ENCODE peak calls at places on chromosomes 5 and 9, in ten cellular contexts. J is cardiac muscle cell; R is IMR-90; G is AG10803; M is skeletal muscle cell; Y is Peyer's patch; N is SJSA1; E is transverse colon; Z is CD8-positive, alpha-beta memory T cell; S is lung. V is an unnamed sample.

GRCh38 chr5:139663207-139663606 is 15.1 kb downstream of the CXXC5 start:
- DNase-seq in J (no peak), Y (no peak), N (no peak), S (no peak), E (no peak), Z (no peak), R (no peak), M (no peak), G (no peak), V (no peak)

GRCh38 chr9:74369844-74370243 is 127.3 kb upstream of the RORB start:
- DNase-seq in J (no peak), R (no peak), M (no peak), N (no peak), E (no peak), S (no peak), G (no peak), Z (no peak), Y (no peak), V (no peak)

GRCh38 chr5:5270161-5270560 is 130.0 kb downstream of the ADAMTS16 start:
- DNase-seq in Z (no peak), Y (no peak), J (no peak), M (no peak), R (no peak), E (no peak), G (no peak), S (no peak), N (no peak), V (no peak)

GRCh38 chr9:84919498-84919897 is 250.0 kb downstream of the NTRK2 start:
- DNase-seq in J (no peak), Z (no peak), G (no peak), E (no peak), R (no peak), N (no peak), Y (no peak), S (no peak), M (no peak), V (no peak)

GRCh38 chr9:18386091-18386490 is 87.9 kb upstream of the ADAMTSL1 start:
- DNase-seq in N (no peak), Z (no peak), S (no peak), Y (no peak), R (no peak), J (no peak), M (no peak), G (peak), E (no peak), V (no peak)

GRCh38 chr5:87081511-87082372 is 185.9 kb upstream of the RASA1 start:
- DNase-seq in J (no peak), G (no peak), M (no peak), S (peak), Y (no peak), N (no peak), R (no peak), Z (peak), E (peak), V (no peak)

GRCh38 chr9:124852829-124853531 is at the start of gene WDR38:
- DNase-seq in Z (peak), R (peak), G (peak), Y (peak), E (peak), M (no peak), S (peak), N (peak), J (peak), V (peak)

GRCh38 chr9:19049872-19050636 is 827 bp downstream of the RRAGA start:
- DNase-seq in Z (peak), N (no peak), R (peak), E (peak), G (peak), Y (no peak), M (no peak), J (peak), S (no peak), V (peak)

GRCh38 chr9:99824378-99825157 is 2.9 kb downstream of the NR4A3 start:
- DNase-seq in G (peak), N (peak), Y (peak), J (peak), Z (peak), M (no peak), E (peak), R (no peak), S (peak), V (peak)

GRCh38 chr9:69583641-69584234 is 88.4 kb downstream of the APBA1 start:
- DNase-seq in G (no peak), S (no peak), J (no peak), N (no peak), Y (no peak), R (no peak), Z (no peak), M (no peak), E (no peak), V (no peak)

GRCh38 chr5:139848508-139849100 is 53.0 kb downstream of the PSD2 start:
- DNase-seq in Y (peak), J (no peak), Z (no peak), R (no peak), N (no peak), E (no peak), G (no peak), M (no peak), S (no peak), V (no peak)

GRCh38 chr9:121075251-121076036 is 689 bp downstream of the CNTRL start:
- DNase-seq in M (no peak), E (no peak), Y (no peak), R (peak), J (peak), S (no peak), N (no peak), Z (peak), G (peak), V (peak)

GRCh38 chr9:115591584-115591984 is 473.6 kb upstream of the TNC start:
- DNase-seq in R (peak), Z (no peak), G (peak), J (peak), M (peak), S (peak), N (peak), E (peak), Y (no peak), V (peak)

GRCh38 chr9:114117614-114117995 is 18.5 kb upstream of the KIF12 start:
- DNase-seq in M (no peak), Z (no peak), S (no peak), R (no peak), N (no peak), J (no peak), Y (no peak), E (no peak), G (no peak), V (no peak)

GRCh38 chr5:176653401-176653800 is 6.1 kb downstream of the TSPAN17 start:
- DNase-seq in E (no peak), J (no peak), M (no peak), Z (peak), G (no peak), S (no peak), R (peak), Y (no peak), N (no peak), V (no peak)

GRCh38 chr5:139974661-139975060 is 68.4 kb downstream of the NRG2 start:
- DNase-seq in J (peak), N (no peak), M (no peak), Z (no peak), S (no peak), Y (no peak), R (no peak), E (no peak), G (no peak), V (peak)

GRCh38 chr5:149172261-149172660 is 31.0 kb downstream of the ABLIM3 start:
- DNase-seq in J (no peak), Y (no peak), M (peak), G (peak), E (no peak), R (peak), Z (no peak), N (peak), S (no peak), V (peak)

GRCh38 chr5:173312821-173313220 is 15.4 kb downstream of the STC2 start:
- DNase-seq in S (no peak), E (no peak), Y (no peak), R (no peak), G (no peak), N (no peak), J (no peak), M (no peak), Z (no peak), V (no peak)

GRCh38 chr5:6750951-6751685 is 37.9 kb downstream of the TENT4A start:
- DNase-seq in S (no peak), Z (no peak), Y (peak), J (no peak), G (no peak), M (no peak), E (no peak), N (no peak), R (no peak), V (no peak)

GRCh38 chr9:115276621-115277020 is 158.7 kb upstream of the TNC start:
- DNase-seq in Z (no peak), M (no peak), S (no peak), J (no peak), E (no peak), G (peak), R (peak), N (peak), Y (no peak), V (peak)

GRCh38 chr9:38017149-38017884 is 51.7 kb downstream of the SHB start:
- DNase-seq in M (no peak), Z (no peak), G (peak), J (peak), Y (no peak), S (peak), E (no peak), N (peak), R (peak), V (peak)

GRCh38 chr5:61811052-61811451 is 479.0 kb downstream of the ZSWIM6 start:
- DNase-seq in N (no peak), R (no peak), J (no peak), S (no peak), Y (no peak), Z (no peak), G (peak), M (no peak), E (no peak), V (no peak)

GRCh38 chr5:133610489-133611356 is 1.6 kb downstream of the FSTL4 start:
- DNase-seq in M (no peak), S (peak), Y (peak), E (peak), G (peak), J (peak), N (peak), Z (no peak), R (no peak), V (peak)

GRCh38 chr5:42005561-42006153 is 80.6 kb downstream of the FBXO4 start:
- DNase-seq in S (no peak), Z (peak), N (no peak), R (peak), J (peak), Y (no peak), G (peak), E (no peak), M (no peak), V (peak)

GRCh38 chr5:109700516-109701174 is 10.9 kb downstream of the MAN2A1 start:
- DNase-seq in N (no peak), Y (no peak), M (no peak), G (no peak), Z (no peak), E (no peak), S (no peak), J (no peak), R (no peak), V (no peak)

GRCh38 chr5:122195784-122196394 is 66.5 kb downstream of the ZNF474 start:
- DNase-seq in E (no peak), Z (no peak), J (peak), S (no peak), G (peak), M (no peak), Y (no peak), N (no peak), R (peak), V (peak)

GRCh38 chr9:78144663-78145377 is 91.1 kb upstream of the CEP78 start:
- DNase-seq in G (no peak), S (no peak), N (no peak), E (no peak), Z (no peak), R (no peak), J (no peak), M (no peak), Y (no peak), V (no peak)

GRCh38 chr9:88916875-88917274 is 74.4 kb upstream of the S1PR3 start:
- DNase-seq in S (no peak), M (no peak), N (no peak), Y (no peak), E (no peak), Z (no peak), J (no peak), G (no peak), R (no peak), V (no peak)

GRCh38 chr9:129778469-129778868 is 24.5 kb upstream of the TOR1B start:
- DNase-seq in M (no peak), N (no peak), E (no peak), R (no peak), Y (no peak), J (no peak), Z (no peak), G (no peak), S (no peak), V (no peak)

DNA sequence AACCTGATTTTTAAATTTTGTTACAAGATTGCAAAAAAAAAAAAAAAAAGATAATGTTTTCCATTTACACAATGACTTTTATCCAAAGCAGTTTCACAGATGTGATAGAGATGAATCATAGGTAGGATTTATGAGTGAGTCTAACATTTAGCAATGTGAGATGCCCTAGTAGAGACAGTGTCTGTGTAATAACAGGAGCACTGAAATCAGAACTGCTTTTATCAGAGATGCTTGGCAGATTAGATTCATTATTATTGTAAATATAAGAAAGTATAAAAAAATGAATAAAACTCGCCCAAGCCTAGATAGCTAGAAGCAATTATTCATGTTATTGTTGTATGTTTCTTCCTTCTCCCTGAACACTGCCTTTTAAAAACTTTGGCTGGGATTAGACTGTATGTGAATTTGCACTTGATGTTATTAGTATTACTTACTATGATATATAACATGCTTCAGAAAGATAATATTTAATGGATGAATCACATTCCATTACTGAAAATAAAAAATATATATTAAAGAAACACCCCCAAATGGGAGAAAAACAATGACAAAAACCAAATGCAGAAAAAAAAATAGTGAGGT is 567.3 kb upstream of the KLF4 start:
- DNase-seq in Z (no peak), R (peak), M (peak), J (no peak), E (no peak), S (no peak), G (peak), Y (no peak), N (no peak), V (peak)
- H3K4me3 ChIP-seq in Z (no peak), R (no peak), M (no peak), J (no peak), E (no peak), S (no peak), G (no peak), Y (no peak), N (no peak), V (no peak)

GRCh38 chr5:163104496-163104895 is 332.9 kb upstream of the CCNG1 start:
- DNase-seq in G (no peak), Y (no peak), J (no peak), N (no peak), R (no peak), S (no peak), Z (no peak), M (no peak), E (no peak), V (no peak)

GRCh38 chr5:163108351-163108750 is 329.0 kb upstream of the CCNG1 start:
- DNase-seq in N (no peak), R (no peak), J (no peak), E (no peak), Y (no peak), S (no peak), M (no peak), G (no peak), Z (no peak), V (no peak)

GRCh38 chr5:163105456-163105855 is 331.9 kb upstream of the CCNG1 start:
- DNase-seq in M (no peak), J (no peak), Y (no peak), R (no peak), N (no peak), E (no peak), G (no peak), S (no peak), Z (no peak), V (no peak)

GRCh38 chr5:163106098-163106497 is 331.3 kb upstream of the CCNG1 start:
- DNase-seq in E (no peak), M (no peak), Z (no peak), R (no peak), S (no peak), Y (no peak), N (no peak), J (no peak), G (no peak), V (no peak)
- H3K4me3 ChIP-seq in E (no peak), M (no peak), Z (no peak), R (no peak), S (no peak), Y (no peak), N (no peak), J (no peak), G (no peak), V (no peak)

DNA sequence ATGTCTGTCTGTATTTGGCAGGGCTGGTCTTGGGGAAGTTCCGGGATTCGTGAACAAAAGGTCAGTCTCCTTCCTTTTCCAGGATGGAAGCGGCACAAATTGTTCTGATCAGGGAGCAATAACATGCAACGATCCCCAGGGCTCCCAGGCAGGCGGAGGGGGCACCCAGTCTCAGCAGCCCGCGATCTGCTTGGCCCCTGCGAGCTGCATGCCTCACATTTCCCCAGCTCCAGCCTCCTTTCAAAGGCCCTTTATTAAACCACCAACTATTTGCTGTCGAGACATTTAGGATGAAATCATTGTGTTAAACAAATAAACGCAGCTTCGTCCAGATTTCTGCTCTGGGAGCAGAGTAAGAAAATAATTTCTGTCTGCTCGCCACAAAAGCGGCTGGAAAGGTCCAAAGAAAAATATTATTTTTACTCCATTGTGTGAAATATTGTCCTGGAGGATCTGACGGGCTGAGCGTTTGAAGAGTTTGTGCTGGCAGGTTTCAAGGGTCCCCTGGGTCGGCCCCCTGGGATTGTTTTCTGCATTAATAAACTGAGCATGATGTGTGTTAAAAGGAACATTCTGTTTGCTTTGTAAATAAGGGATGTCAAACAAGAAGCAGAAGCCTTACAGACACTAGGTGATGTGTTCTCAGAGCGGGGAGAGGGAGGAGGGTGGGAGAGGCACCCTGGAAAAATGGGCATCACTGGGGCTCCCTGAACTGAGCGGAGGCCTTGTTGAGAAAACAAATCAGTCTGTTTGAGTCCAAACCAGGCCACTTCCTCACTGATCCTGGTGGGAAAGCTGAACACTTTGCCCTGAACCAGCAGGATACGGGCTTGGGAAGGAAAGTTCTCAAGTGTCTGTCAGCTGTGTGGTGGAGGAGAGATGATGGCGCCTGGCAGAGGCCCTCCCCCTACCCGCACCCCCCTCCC is 110.1 kb downstream of the FOXD1 start:
- DNase-seq in M (no peak), E (no peak), R (peak), Y (no peak), Z (no peak), N (peak), S (no peak), G (peak), J (no peak), V (peak)
- H3K4me3 ChIP-seq in M (no peak), E (no peak), R (no peak), Y (no peak), Z (no peak), N (no peak), S (no peak), G (no peak), J (no peak), V (no peak)

GRCh38 chr5:145833616-145834200 is 1.4 kb downstream of the PRELID2 start:
- DNase-seq in Y (no peak), R (no peak), S (no peak), E (no peak), N (no peak), Z (no peak), G (no peak), J (no peak), M (no peak), V (no peak)

GRCh38 chr5:145835839-145836222 is 689 bp upstream of the PRELID2 start:
- DNase-seq in E (peak), G (no peak), N (no peak), Y (no peak), J (no peak), M (no peak), R (no peak), Z (no peak), S (no peak), V (no peak)

GRCh38 chr5:145834554-145834916 is 607 bp downstream of the PRELID2 start:
- DNase-seq in N (no peak), R (no peak), J (no peak), G (no peak), Y (no peak), E (no peak), M (no peak), S (no peak), Z (no peak), V (peak)

GRCh38 chr5:145838276-145838675 is 3.1 kb upstream of the PRELID2 start:
- DNase-seq in R (no peak), G (no peak), N (no peak), Z (no peak), S (no peak), E (no peak), Y (no peak), J (no peak), M (no peak), V (no peak)

DNA sequence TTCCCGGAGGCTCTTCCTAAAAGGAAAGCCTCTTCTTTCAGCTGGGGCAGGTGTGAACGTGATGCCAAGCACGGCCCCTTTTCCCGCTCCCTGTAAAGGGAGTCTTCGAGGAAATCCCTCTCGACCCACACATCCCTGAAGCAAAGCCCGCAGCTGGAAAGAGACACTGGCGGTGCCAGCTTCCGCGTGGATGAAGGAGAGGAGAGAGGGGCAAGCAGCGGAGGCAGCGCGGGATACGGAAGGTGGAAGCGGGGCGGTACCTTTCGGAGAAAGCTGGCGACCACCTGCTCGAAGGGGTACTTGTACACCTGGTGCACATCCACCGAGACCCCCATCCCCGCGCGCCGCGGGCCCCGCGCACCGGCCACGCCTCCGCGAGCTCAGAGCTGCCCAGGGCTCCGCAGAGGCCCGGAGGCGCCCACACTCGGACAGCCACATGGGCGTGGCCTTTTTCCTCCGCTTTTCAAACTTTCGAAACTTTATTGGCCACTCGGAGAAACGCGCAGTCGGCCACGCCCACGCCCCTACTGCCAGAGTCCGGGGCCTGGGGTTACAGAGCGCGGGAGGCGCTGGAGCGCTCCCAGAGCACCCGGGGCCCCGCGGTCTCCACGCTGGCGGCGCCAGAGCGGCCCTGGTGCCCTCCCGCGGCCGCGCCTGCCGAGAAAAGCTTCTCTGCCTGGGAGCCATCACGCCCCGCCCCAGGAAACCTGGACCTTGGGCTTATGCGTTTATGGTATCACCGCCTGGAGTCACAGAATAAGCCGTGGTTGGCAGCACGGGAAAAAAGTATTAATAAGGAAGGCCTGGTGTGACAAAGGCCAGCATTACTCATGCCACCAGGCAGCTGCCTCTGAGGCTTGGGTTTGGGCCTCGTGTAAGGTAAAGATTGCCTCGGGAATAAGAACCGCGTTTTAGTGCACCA is at the start of gene PRELID2:
- DNase-seq in R (peak), G (peak), J (peak), Z (peak), S (peak), N (peak), Y (peak), M (peak), E (peak), V (peak)
- H3K4me3 ChIP-seq in R (peak), G (peak), J (peak), Z (peak), S (peak), N (peak), Y (peak), M (peak), E (peak), V (peak)